ENCODE peak calls at places on chromosomes 2 and 18, in six cellular contexts. B is heart right ventricle, L is spleen, E is cardiac muscle cell, A is pancreas, T is IMR-90. P is an unnamed sample.

GRCh38 chr2:46200100-46200690 is 97.0 kb upstream of the EPAS1 start:
- DNase-seq in B (no peak), L (no peak), E (peak), T (peak), A (no peak), P (no peak)

GRCh38 chr2:230849633-230850357 is 14.9 kb upstream of the ITM2C start:
- DNase-seq in A (no peak), L (peak), B (no peak), E (peak), T (no peak), P (no peak)

GRCh38 chr2:224008702-224009261 is 30.3 kb downstream of the SERPINE2 start:
- DNase-seq in E (peak), B (no peak), T (no peak), A (peak), L (no peak), P (no peak)

GRCh38 chr18:44771957-44772917 is 91.5 kb downstream of the SETBP1 start:
- DNase-seq in B (peak), L (no peak), A (no peak), E (no peak), T (no peak), P (no peak)

GRCh38 chr18:55488473-55488872 is 99.5 kb downstream of the TCF4 start:
- DNase-seq in L (no peak), T (peak), B (no peak), E (no peak), A (no peak), P (no peak)

GRCh38 chr2:139293992-139294548 is 513.9 kb upstream of the NXPH2 start:
- DNase-seq in A (no peak), B (no peak), E (no peak), L (no peak), T (no peak), P (no peak)

GRCh38 chr18:71878226-71878625 is 665.9 kb downstream of the CBLN2 start:
- DNase-seq in L (no peak), T (no peak), B (no peak), E (no peak), A (no peak), P (no peak)

GRCh38 chr2:18047896-18048657 is 169.6 kb downstream of the KCNS3 start:
- DNase-seq in T (peak), B (peak), L (no peak), E (peak), A (no peak), P (no peak)

GRCh38 chr2:157375384-157375783 is 49.8 kb upstream of the ERMN start:
- DNase-seq in L (no peak), B (no peak), E (no peak), A (no peak), T (no peak), P (no peak)

GRCh38 chr2:236512902-236513433 is 56.7 kb upstream of the ACKR3 start:
- DNase-seq in E (peak), L (peak), A (peak), B (peak), T (peak), P (peak)

GRCh38 chr2:162732946-162733698 is 105.4 kb downstream of the KCNH7 start:
- DNase-seq in A (peak), L (no peak), B (no peak), T (no peak), E (no peak), P (no peak)

GRCh38 chr2:37070931-37071330 is 13.2 kb downstream of the HEATR5B start:
- DNase-seq in T (no peak), B (no peak), E (no peak), L (no peak), A (no peak), P (no peak)

GRCh38 chr18:24913507-24914147 is 438.3 kb downstream of the ZNF521 start:
- DNase-seq in E (peak), T (no peak), A (no peak), B (peak), L (no peak), P (no peak)

GRCh38 chr2:107635883-107636282 is 190.8 kb upstream of the RGPD4 start:
- DNase-seq in A (no peak), E (peak), B (no peak), T (peak), L (no peak), P (no peak)

GRCh38 chr18:39453882-39454281 is 1888.3 kb upstream of the CELF4 start:
- DNase-seq in B (peak), E (peak), A (peak), L (no peak), T (peak), P (no peak)

GRCh38 chr18:48942554-48943261 is 8.1 kb downstream of the SMAD7 start:
- DNase-seq in B (no peak), T (peak), L (no peak), E (peak), A (peak), P (no peak)

GRCh38 chr2:204453730-204454167 is 91.5 kb upstream of the PARD3B start:
- DNase-seq in A (peak), L (peak), T (no peak), B (peak), E (peak), P (no peak)

GRCh38 chr2:54577035-54577434 is 120.9 kb downstream of the SPTBN1 start:
- DNase-seq in L (no peak), B (peak), T (no peak), A (peak), E (no peak), P (no peak)

GRCh38 chr2:29490037-29490436 is 374.8 kb downstream of the CLIP4 start:
- DNase-seq in T (no peak), E (no peak), B (no peak), L (no peak), A (no peak), P (no peak)

GRCh38 chr2:219648963-219649362 is 21.5 kb downstream of the SLC4A3 start:
- DNase-seq in A (no peak), B (no peak), E (no peak), L (no peak), T (no peak), P (no peak)

GRCh38 chr2:150513647-150514046 is 26.2 kb upstream of the RND3 start:
- DNase-seq in E (no peak), L (no peak), A (no peak), T (peak), B (no peak), P (no peak)

GRCh38 chr2:220682616-220683015 is 889.5 kb downstream of the EPHA4 start:
- DNase-seq in T (peak), L (no peak), E (no peak), B (no peak), A (no peak), P (no peak)

DNA sequence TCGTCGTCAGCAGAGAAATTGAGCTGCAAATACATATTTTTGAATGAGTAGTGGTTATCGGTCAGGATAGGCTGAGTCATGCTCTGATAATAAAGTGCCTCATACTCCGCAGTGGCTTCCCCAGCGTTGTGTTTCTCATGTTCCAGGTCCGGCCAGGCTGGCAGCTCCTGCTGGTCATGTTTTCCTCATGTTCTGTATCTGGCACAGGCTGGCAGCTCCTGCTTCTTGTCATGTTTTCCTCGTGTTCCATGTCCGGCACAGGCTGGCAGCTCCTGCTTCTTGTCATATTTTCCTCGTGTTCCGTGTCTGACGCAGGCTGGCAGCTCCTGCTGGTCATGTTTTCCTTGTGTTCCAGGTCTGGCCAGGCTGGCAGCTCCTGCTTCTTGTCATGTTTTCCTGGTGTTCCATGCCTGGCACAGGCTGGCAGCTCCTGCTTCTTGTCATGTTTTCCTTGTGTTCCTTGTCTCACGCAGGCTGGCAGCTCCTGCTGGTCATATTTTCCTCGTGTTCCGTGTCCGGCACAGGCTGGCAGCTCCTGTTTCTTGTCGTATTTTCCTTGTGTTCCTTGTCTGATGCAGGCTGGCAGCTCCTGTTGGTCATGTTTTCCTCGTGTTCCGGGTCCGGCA is 148.9 kb downstream of the ATP9B start:
- DNase-seq in L (no peak), T (no peak), E (peak), A (no peak), B (no peak), P (no peak)
- TF ChIP-seq CTCF in L (no peak), T (no peak), E (no peak), A (no peak), B (no peak), P (no peak)

DNA sequence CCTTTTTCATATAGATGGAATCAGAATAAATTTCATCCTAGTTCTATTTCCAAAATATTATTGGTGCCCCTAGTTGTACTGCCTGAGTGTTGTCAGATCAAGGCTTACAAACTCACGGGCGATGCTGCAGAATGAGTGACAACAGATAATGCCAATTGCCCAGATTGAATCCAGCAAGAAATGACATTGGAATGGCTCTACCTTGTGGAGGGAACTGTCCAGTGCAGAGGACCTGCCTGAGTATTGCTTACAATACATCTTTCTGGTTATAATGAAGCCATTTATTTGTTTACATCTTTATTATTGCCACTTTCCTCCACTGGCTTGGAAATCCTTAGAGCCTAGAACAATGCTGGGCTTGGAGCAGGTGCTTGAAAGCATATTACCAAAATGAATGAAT is 7.8 kb upstream of the IL1R2 start:
- DNase-seq in A (no peak), L (no peak), T (no peak), E (no peak), B (no peak), P (no peak)
- TF ChIP-seq CTCF in A (no peak), L (peak), T (peak), E (peak), B (peak), P (no peak)

DNA sequence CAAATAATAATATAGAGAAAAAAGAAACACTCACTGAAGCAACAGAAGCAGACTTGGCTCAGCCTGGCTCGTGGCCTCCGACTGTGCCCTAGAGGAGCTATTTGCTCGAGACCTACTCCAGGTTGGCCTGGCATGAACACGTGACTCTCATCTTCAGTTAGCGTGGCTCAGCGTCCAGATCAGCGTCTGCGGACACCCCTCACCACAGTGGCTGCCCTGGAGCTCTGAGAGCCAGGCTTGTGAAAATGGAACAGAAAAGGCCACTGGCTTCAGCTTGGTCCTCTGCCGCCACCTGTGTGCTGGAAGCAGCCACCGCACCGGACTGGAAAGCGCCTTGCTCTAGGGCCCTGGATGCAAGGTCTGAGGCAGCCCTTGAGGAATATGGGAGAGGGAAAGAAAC is 1184.0 kb upstream of the GYPC start:
- DNase-seq in L (no peak), E (peak), B (no peak), T (peak), A (no peak), P (peak)
- TF ChIP-seq CTCF in L (no peak), E (peak), B (no peak), T (peak), A (no peak), P (peak)

DNA sequence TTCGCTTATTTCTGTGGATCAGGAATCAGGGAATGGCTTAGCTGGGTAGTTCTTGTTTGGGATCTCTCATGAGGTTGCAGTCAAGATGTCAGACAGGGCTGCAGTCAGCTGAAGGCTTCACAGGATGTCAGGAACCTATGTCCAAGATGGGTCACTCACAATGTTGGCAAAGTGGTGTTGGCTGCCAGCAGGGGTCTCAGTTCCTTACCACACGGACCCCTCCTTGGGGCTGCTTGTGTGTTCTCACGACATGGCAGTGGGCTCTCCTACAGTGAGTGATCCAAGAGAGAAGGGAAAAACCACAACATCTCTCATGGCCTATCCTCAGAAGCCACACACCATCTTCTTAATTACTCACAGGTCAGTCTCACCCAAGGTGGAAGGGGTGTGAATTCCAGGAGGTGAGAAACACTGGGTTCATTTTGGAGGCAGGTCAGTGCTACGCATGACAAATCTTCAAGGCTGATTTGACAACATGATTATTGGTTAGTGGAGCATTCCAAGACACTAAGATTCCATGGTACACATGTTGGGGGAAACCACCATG is 1.3 kb upstream of the ANTXR1 start:
- DNase-seq in L (no peak), B (no peak), A (no peak), T (no peak), E (no peak), P (no peak)
- TF ChIP-seq CTCF in L (no peak), B (no peak), A (no peak), T (no peak), E (no peak), P (no peak)

DNA sequence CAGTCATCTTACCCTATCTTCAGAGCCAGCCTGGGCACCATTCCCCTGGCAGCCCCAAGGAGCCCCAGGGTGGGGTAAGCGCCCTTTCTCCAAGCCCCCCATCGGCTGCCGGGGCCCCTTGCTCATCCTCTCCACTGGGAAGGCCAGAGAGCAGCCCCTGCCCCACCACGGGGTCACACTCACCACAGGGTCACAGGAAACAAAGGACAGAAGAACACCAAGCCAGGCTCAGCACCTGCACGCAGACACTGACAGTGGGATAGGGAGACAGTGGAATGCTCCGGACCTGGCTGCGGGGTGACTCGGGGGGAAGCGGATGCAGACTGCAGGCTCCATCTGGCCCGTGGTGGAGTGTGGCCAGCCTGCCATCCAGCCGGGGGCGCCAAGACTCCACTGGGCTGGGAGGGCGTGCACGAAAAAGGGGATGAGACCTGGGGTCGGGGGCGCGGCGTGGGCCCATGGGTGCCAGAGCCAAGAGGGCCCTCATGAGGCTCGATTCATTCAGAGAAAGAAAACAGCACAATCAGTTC is 21.1 kb downstream of the HDAC4 start:
- DNase-seq in L (peak), T (no peak), A (no peak), B (no peak), E (no peak), P (no peak)
- TF ChIP-seq CTCF in L (no peak), T (no peak), A (no peak), B (peak), E (no peak), P (no peak)

GRCh38 chr2:43227830-43228280 is 1.4 kb upstream of the ZFP36L2 start:
- DNase-seq in E (no peak), L (no peak), B (no peak), T (peak), A (no peak), P (no peak)

GRCh38 chr2:43230981-43231827 is 4.8 kb upstream of the ZFP36L2 start:
- DNase-seq in B (no peak), E (no peak), L (no peak), T (no peak), A (no peak), P (no peak)

GRCh38 chr2:43228782-43229659 is 2.6 kb upstream of the ZFP36L2 start:
- DNase-seq in A (no peak), E (peak), T (no peak), B (no peak), L (peak), P (no peak)

GRCh38 chr2:43228341-43228751 is 1.9 kb upstream of the ZFP36L2 start:
- DNase-seq in B (no peak), A (no peak), L (peak), T (no peak), E (no peak), P (no peak)

DNA sequence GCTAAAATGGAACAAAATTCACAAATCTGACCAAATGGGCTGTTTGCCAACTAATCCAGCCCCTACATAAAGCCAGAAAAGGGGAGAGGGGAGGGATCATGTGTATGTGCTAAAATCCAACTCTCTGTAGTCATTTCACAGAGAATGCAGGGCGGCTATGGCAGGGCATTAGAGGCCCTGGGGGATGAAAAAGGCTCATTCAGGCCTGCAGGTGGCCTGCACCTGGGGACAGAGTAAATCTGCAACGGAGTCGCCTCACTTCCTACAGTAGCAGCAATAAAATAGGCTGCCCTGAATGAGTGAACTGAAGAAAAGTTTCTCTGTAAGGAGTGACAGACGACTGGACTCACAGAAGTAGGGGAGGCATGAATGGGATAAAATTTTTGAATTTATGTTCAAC is 4.1 kb upstream of the ZFP36L2 start:
- DNase-seq in A (no peak), E (no peak), B (no peak), T (no peak), L (peak), P (no peak)
- TF ChIP-seq CTCF in A (no peak), E (no peak), B (no peak), T (no peak), L (no peak), P (no peak)

DNA sequence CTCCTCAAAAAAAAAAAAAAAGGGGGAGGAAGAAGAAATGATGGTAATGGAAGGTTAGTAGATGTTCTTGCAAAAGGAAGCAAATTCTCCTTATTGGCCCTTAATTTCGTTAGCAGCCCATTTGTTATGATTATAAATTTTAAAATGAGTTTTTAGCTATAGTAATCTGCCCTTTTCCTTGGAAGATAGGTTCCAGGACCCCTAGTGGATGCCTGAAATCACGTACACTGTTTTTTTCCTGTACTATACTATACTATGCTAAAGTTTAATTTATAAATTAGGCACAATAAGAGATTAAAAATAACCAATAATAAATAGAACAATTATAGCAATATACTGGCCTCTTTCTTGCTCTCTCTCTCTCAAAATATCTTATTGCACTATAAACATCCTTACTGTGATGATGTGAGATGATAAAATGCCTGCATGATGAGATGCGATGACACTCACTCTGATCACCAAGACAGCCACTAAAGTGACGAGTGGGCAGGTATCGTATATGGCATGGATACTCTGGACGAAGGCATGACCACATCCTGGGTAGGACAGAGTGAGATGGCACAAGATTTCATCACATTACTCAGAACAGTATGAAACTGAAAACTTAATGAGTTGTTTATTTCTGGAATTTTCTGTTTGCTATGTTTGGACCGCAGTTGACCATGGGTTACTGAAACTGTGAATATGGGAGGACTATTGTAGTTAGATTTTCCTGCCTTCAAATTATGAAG is 87.2 kb downstream of the KCTD18 start:
- DNase-seq in E (no peak), A (no peak), T (no peak), L (no peak), B (no peak), P (no peak)
- TF ChIP-seq CTCF in E (no peak), A (no peak), T (peak), L (no peak), B (no peak), P (no peak)

P was measured in mesothelial cell of epicardium.